ENCODE peak calls at places on chromosomes 2 and 18, in eight cellular contexts. D, X, J, K, T, B, Y and F are unnamed samples. For H3K4me1 and H3K27me3, the result is how much of the 10 kb centered on the place peaks cover.

GRCh38 chr2:68203587-68203986 is 45.9 kb downstream of the PNO1 start:
- DNase-seq in B (no peak), X (no peak), D (no peak), K (no peak), T (no peak), Y (no peak), J (no peak), F (no peak)

GRCh38 chr2:223697316-223697875 is 95.2 kb upstream of the SCG2 start:
- DNase-seq in T (no peak), J (no peak), X (no peak), D (no peak), K (no peak), B (no peak), Y (no peak), F (no peak)

GRCh38 chr2:191171708-191172355 is 21.0 kb upstream of the STAT4 start:
- DNase-seq in D (no peak), K (no peak), X (no peak), B (no peak), J (no peak), T (no peak), Y (no peak), F (no peak)

GRCh38 chr2:226623587-226624368 is 175.8 kb downstream of the IRS1 start:
- DNase-seq in T (no peak), X (no peak), K (no peak), Y (no peak), D (no peak), B (no peak), J (no peak), F (no peak)

GRCh38 chr2:43210467-43211303 is 15.7 kb downstream of the ZFP36L2 start:
- DNase-seq in B (peak), X (no peak), D (peak), J (no peak), T (no peak), K (no peak), Y (peak), F (no peak)

GRCh38 chr2:158926478-158926948 is 41.9 kb upstream of the TANC1 start:
- DNase-seq in K (no peak), D (no peak), X (no peak), Y (no peak), J (no peak), T (peak), B (no peak), F (no peak)

GRCh38 chr2:37582371-37582770 is 89.1 kb downstream of the CDC42EP3 start:
- DNase-seq in K (no peak), B (no peak), D (no peak), X (no peak), T (no peak), J (no peak), Y (no peak), F (no peak)

GRCh38 chr2:51158236-51158635 is 126.3 kb upstream of the NRXN1 start:
- DNase-seq in B (no peak), D (no peak), Y (no peak), K (no peak), X (peak), T (no peak), J (no peak), F (no peak)

GRCh38 chr2:128414946-128415767 is 96.5 kb upstream of the HS6ST1 start:
- DNase-seq in B (no peak), X (no peak), T (no peak), J (peak), D (no peak), Y (no peak), K (no peak), F (no peak)

GRCh38 chr2:99337931-99338580 is 867 bp downstream of the EIF5B start:
- DNase-seq in D (no peak), Y (no peak), K (no peak), J (no peak), B (no peak), X (peak), T (no peak), F (no peak)

GRCh38 chr2:173010233-173010632 is 65.4 kb upstream of the MAP3K20 start:
- DNase-seq in D (no peak), X (no peak), K (no peak), T (no peak), B (no peak), J (no peak), Y (no peak), F (no peak)

GRCh38 chr2:60745761-60746160 is 10.3 kb upstream of the PAPOLG start:
- DNase-seq in J (no peak), D (no peak), Y (no peak), X (peak), B (no peak), K (no peak), T (no peak), F (no peak)

GRCh38 chr2:190815223-190815622 is 65.4 kb upstream of the GLS start:
- DNase-seq in D (no peak), J (no peak), X (no peak), K (no peak), B (no peak), T (no peak), Y (no peak), F (no peak)

GRCh38 chr18:50097702-50098101 is 97.2 kb downstream of the MYO5B start:
- DNase-seq in Y (no peak), J (no peak), K (no peak), B (no peak), D (no peak), T (peak), X (no peak), F (no peak)

GRCh38 chr2:215338883-215339679 is 27.2 kb downstream of the ATIC start:
- DNase-seq in B (no peak), X (no peak), D (no peak), Y (no peak), T (no peak), J (no peak), K (no peak), F (no peak)

GRCh38 chr2:71816815-71817214 is 330.8 kb downstream of the CYP26B1 start:
- DNase-seq in B (peak), X (no peak), T (no peak), D (no peak), J (no peak), K (no peak), Y (no peak), F (no peak)

GRCh38 chr2:168948621-168949212 is 47.6 kb downstream of the G6PC2 start:
- DNase-seq in Y (no peak), J (no peak), B (no peak), T (no peak), K (peak), X (peak), D (no peak), F (no peak)

GRCh38 chr2:70957838-70958237 is 20.6 kb upstream of the ANKRD53 start:
- DNase-seq in X (no peak), T (no peak), K (no peak), B (no peak), D (no peak), Y (no peak), J (no peak), F (no peak)

GRCh38 chr2:233852056-233852455 is 2.3 kb downstream of the HJURP start:
- DNase-seq in X (no peak), T (no peak), D (no peak), K (no peak), B (no peak), J (no peak), Y (no peak), F (no peak)

GRCh38 chr2:144383571-144383970 is 136.3 kb downstream of the ZEB2 start:
- DNase-seq in J (no peak), Y (no peak), T (no peak), B (no peak), K (no peak), X (no peak), D (no peak), F (no peak)

GRCh38 chr2:12731701-12732280 is 15.1 kb downstream of the TRIB2 start:
- DNase-seq in J (no peak), Y (no peak), K (no peak), B (no peak), X (no peak), D (peak), T (no peak), F (no peak)

GRCh38 chr2:84938194-84938879 is 32.6 kb upstream of the KCMF1 start:
- DNase-seq in X (no peak), J (peak), T (peak), K (no peak), D (no peak), B (no peak), Y (no peak), F (no peak)

GRCh38 chr2:147600223-147600622 is 244.6 kb upstream of the ACVR2A start:
- DNase-seq in D (no peak), B (no peak), T (no peak), K (no peak), J (no peak), Y (no peak), X (no peak), F (no peak)

GRCh38 chr18:68714707-68715496 is at the start of gene TMX3:
- DNase-seq in J (peak), X (peak), D (peak), Y (peak), K (peak), B (peak), T (peak), F (peak)

GRCh38 chr18:79770501-79770815 is 27.3 kb upstream of the KCNG2 start:
- DNase-seq in T (no peak), X (no peak), D (no peak), Y (no peak), J (peak), K (no peak), B (no peak), F (no peak)

GRCh38 chr2:26243643-26244478 is 571 bp downstream of the HADHA start:
- DNase-seq in T (no peak), J (no peak), X (peak), K (peak), B (no peak), Y (no peak), D (peak), F (no peak)

GRCh38 chr2:832635-833034 is 118.0 kb upstream of the SNTG2 start:
- DNase-seq in Y (no peak), J (no peak), D (no peak), B (no peak), X (no peak), K (no peak), T (no peak), F (no peak)

GRCh38 chr2:20012282-20013060 is at the start of gene MATN3:
- DNase-seq in J (peak), X (no peak), Y (no peak), T (no peak), B (peak), K (no peak), D (peak), F (no peak)

GRCh38 chr2:46706264-46706983 is 209.2 kb downstream of the MCFD2 start:
- DNase-seq in X (no peak), J (no peak), Y (no peak), T (no peak), D (no peak), K (no peak), B (no peak), F (no peak)

GRCh38 chr2:129281761-129282160 is 697.7 kb upstream of the RAB6C start:
- DNase-seq in J (no peak), T (no peak), B (no peak), D (no peak), Y (no peak), K (no peak), X (no peak), F (no peak)

GRCh38 chr2:143839456-143839855 is 680.5 kb downstream of the ZEB2 start:
- DNase-seq in K (no peak), J (no peak), D (no peak), T (no peak), X (no peak), B (no peak), Y (no peak), F (no peak)

GRCh38 chr2:163266772-163267171 is 428.2 kb upstream of the KCNH7 start:
- DNase-seq in X (no peak), J (no peak), T (no peak), D (no peak), K (peak), Y (no peak), B (no peak), F (no peak)

GRCh38 chr2:64876137-64876647 is 113.0 kb upstream of the SLC1A4 start:
- DNase-seq in J (no peak), K (no peak), D (peak), X (peak), Y (no peak), T (peak), B (no peak), F (no peak)

GRCh38 chr18:37476182-37476581 is 89.4 kb downstream of the CELF4 start:
- DNase-seq in J (no peak), B (no peak), X (peak), T (peak), Y (no peak), D (no peak), K (no peak), F (no peak)

GRCh38 chr2:3229221-3229620 is 148.4 kb downstream of the EIPR1 start:
- DNase-seq in D (no peak), B (no peak), Y (no peak), T (no peak), K (no peak), J (no peak), X (no peak), F (no peak)

GRCh38 chr2:56185582-56186046 is 1.8 kb downstream of the CCDC85A start:
- DNase-seq in Y (peak), B (peak), T (no peak), X (peak), K (no peak), J (peak), D (peak), F (no peak)

GRCh38 chr2:237310515-237311114 is 103.3 kb downstream of the COL6A3 start:
- DNase-seq in X (no peak), D (no peak), T (no peak), B (no peak), Y (no peak), J (no peak), K (no peak), F (no peak)

DNA sequence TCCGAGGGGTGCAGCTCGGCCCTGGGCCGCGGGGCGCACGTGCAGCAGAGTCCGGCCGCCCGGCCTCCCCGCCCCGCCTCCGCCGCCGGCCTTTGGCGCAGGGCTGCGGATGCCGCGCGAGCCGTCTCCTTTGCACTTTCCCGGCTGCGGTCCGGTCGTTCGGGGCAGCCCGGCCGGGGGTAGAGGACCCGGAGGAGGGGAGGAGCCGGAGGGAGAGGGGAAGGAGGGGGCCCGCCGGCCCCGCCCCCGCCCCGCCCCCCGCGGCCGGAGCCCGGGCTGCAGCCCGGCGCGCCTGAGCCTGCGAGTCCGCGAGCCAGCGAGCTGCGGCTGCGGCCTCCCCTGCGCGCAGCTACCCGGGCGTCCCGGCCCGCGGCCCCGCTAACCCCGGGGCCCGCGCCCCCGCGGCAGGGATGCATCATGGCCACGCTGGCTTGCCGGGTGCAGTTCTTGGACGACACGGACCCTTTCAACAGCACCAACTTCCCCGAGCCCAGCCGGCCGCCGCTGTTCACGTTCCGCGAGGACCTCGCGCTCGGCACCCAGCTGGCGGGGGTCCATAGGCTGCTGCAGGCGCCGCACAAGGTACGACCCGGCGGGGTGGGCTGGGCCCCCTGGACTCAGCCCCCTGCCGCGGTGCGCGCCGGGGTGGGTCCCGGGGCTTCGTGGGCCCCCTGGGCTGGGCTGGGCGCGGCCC is at the start of gene FHOD3:
- DNase-seq in J (no peak), X (no peak), Y (peak), D (peak), B (peak), K (no peak), T (no peak), F (no peak)
- H3K27ac ChIP-seq in J (peak), X (no peak), Y (peak), D (peak), B (peak), K (peak), T (peak), F (no peak)

GRCh38 chr2:235004289-235004903 is 52.6 kb downstream of the SH3BP4 start:
- DNase-seq in T (no peak), B (no peak), K (no peak), J (no peak), X (no peak), Y (no peak), D (no peak), F (no peak)

GRCh38 chr2:235006461-235006860 is 54.6 kb downstream of the SH3BP4 start:
- DNase-seq in J (no peak), K (no peak), X (no peak), Y (no peak), T (no peak), B (no peak), D (no peak), F (no peak)

GRCh38 chr2:235005603-235006259 is 53.9 kb downstream of the SH3BP4 start:
- DNase-seq in T (no peak), K (no peak), J (no peak), D (peak), Y (no peak), X (peak), B (peak), F (peak)

GRCh38 chr2:235003096-235003775 is 51.4 kb downstream of the SH3BP4 start:
- DNase-seq in Y (no peak), T (no peak), B (no peak), D (no peak), X (no peak), J (peak), K (no peak), F (no peak)

DNA sequence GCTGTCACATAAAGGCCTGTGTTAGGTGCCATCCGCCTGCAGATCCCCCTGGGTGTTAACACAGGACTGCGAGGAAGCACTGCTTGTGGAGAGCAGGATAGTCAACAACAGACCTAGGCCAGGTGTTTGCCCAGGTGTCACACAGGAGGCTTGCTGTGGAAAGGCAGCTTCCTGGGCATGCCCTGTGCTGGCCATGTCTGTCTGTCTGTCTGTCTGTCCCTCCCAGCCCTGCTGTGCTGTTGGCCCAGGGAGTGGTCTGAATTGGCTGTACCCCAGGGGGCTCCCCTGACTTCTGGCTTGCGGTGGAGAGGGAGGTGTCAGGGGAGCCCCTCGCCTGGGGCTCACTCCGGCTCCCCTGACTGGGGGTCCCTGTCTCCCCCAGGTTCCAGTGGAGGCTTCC is 53.2 kb downstream of the SH3BP4 start:
- DNase-seq in K (no peak), X (no peak), J (no peak), T (no peak), Y (no peak), B (no peak), D (no peak), F (no peak)
- H3K4me1 ChIP-seq in K (half or more), X (under half), J (under half), T (half or more), Y (under half), B (under half), D (under half), F (under half)

DNA sequence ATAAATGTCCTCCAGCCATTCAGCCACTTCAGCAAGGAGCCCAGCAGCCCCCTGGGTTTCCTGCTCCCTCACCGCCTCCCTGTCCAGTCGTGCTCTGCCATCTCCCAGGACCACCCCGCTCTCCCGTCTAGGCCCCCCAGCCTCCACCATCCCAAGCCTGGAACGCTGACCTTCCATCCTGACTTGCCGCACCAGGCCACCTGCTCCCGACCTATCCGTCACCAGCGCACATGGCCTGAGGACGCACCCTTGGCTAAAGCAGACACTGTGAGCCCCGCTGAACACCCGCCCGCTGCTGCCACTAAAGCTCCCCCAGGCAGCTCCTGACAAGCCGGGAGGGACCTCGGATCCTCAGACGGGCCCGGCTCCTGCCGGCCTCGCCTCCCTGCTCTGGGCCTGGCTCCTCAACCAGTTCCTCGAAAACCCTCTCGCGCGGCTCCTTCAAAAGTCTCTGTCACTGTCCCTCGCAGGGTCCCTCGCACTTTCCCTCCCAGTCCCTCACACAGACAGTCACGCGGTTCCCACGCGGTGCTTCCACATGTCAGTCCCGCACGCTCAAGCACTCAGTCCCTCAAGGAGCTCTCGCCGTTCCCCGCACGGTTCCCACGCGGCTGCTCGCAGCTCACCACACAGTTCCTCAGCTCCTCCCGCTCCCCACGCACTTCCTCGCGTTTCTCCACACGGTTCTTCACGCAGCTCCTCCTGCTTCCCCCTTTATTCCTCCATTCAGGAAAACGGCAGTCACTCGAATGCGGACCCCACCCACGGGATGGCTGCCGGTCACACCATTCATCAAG is 42.4 kb downstream of the KIF1A start:
- DNase-seq in B (no peak), K (no peak), D (peak), Y (no peak), T (no peak), X (no peak), J (no peak), F (no peak)
- H3K27me3 ChIP-seq in B (under half), K (under half), D (under half), Y (under half), T (under half), X (under half), J (under half), F (under half)

GRCh38 chr2:218710687-218711549 is at the start of gene TTLL4:
- DNase-seq in B (peak), X (peak), K (peak), T (peak), D (peak), Y (peak), J (peak), F (peak)

GRCh38 chr2:218708086-218708485 is 2.5 kb upstream of the TTLL4 start:
- DNase-seq in X (no peak), Y (no peak), J (no peak), K (no peak), T (no peak), D (no peak), B (no peak), F (no peak)

GRCh38 chr2:218711550-218711929 is 905 bp downstream of the TTLL4 start:
- DNase-seq in K (no peak), X (peak), T (no peak), D (no peak), B (no peak), J (no peak), Y (no peak), F (no peak)

GRCh38 chr2:218709906-218710305 is 729 bp upstream of the TTLL4 start:
- DNase-seq in B (no peak), Y (no peak), J (no peak), X (no peak), K (no peak), D (no peak), T (no peak), F (no peak)

GRCh38 chr2:218710334-218710686 is 325 bp upstream of the TTLL4 start:
- DNase-seq in K (no peak), D (no peak), Y (no peak), T (no peak), B (no peak), X (no peak), J (no peak), F (no peak)
- H3K27ac ChIP-seq in K (peak), D (no peak), Y (peak), T (no peak), B (peak), X (no peak), J (peak), F (no peak)

DNA sequence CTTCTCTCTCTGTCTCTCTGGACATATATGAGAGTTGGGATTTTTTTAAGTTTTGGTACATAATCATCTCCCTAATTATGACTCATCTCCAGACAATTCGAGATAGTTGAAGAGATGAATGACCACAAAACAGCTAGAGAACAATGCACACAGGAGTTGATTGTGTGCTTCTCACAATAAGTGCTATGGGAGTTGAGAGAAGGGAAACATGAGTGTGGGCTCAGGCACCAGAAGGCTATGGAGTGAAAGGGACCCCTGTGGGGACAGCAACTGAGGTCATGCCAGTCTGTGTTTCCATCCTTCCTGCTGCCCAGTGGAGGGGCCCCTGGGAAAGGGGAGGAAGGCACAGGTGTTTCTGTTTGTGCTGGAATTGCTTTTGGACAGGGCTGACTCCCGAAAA is 6.5 kb upstream of the YWHAQ start:
- DNase-seq in T (peak), J (no peak), Y (no peak), D (no peak), X (peak), K (no peak), B (no peak), F (no peak)
- H3K4me1 ChIP-seq in T (under half), J (under half), Y (under half), D (under half), X (under half), K (half or more), B (under half), F (under half)

GRCh38 chr18:47265197-47265596 is 13.7 kb upstream of the SKOR2 start:
- DNase-seq in K (no peak), J (no peak), X (no peak), Y (no peak), B (no peak), T (no peak), D (no peak), F (no peak)
- H3K27me3 ChIP-seq in K (under half), J (half or more), X (half or more), Y (half or more), B (half or more), T (under half), D (under half), F (under half)